ENCODE peak calls at places on chromosomes 6 and 20, in five cellular contexts. B is Panc1; J is CD4-positive, alpha-beta T cell; U is right lobe of liver; D is tibial nerve. A is an unnamed sample. For H3K9me3, the result is how much of the 10 kb centered on the place peaks cover.

GRCh38 chr20:12201289-12201991 is 283.7 kb downstream of the BTBD3 start:
- DNase-seq in B (no peak), J (no peak), U (no peak), D (no peak), A (no peak)

GRCh38 chr20:14449323-14449722 is 111.9 kb upstream of the FLRT3 start:
- DNase-seq in B (no peak), J (no peak), U (no peak), D (no peak), A (no peak)

GRCh38 chr6:27608916-27609883 is 136.3 kb upstream of the ZNF184 start:
- DNase-seq in B (peak), J (no peak), U (no peak), D (no peak), A (no peak)

GRCh38 chr20:32610897-32611218 is 25.7 kb upstream of the NOL4L start:
- DNase-seq in B (no peak), J (no peak), U (no peak), D (no peak), A (no peak)

GRCh38 chr6:90237350-90237990 is 59.2 kb downstream of the BACH2 start:
- DNase-seq in B (no peak), J (no peak), U (no peak), D (no peak), A (no peak)

GRCh38 chr6:13689511-13690256 is 22.0 kb downstream of the RANBP9 start:
- DNase-seq in B (no peak), J (no peak), U (no peak), D (no peak), A (no peak)

GRCh38 chr6:84220809-84221409 is 6.5 kb downstream of the CEP162 start:
- DNase-seq in B (no peak), J (no peak), U (no peak), D (no peak), A (no peak)

GRCh38 chr6:34324738-34325444 is 67.6 kb downstream of the NUDT3 start:
- DNase-seq in B (no peak), J (no peak), U (no peak), D (no peak), A (no peak)

GRCh38 chr20:31894980-31895675 is 24.7 kb downstream of the TTLL9 start:
- DNase-seq in B (peak), J (no peak), U (no peak), D (peak), A (no peak)

GRCh38 chr20:31617432-31618104 is 12.5 kb downstream of the ID1 start:
- DNase-seq in B (no peak), J (no peak), U (no peak), D (no peak), A (no peak)

DNA sequence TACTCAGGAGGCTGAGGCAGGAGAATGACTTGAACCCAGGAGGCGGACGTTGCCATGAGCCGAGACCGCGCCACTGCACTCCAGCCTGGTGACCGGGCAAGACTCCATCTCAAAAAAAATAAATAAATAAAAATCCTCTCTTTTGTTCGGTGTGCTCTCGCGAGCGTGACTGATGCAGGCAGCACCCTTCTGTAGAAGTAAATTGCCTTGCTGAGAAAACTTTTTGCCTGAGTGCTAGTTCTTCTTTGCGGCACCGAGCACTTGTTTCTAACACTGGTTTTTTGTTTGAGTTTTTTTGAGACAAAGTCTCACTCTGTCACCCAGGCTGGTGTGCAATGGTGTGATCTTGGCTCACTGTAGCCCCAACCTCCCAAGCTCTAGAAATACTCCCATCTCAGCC is 30.5 kb downstream of the PLN start:
- DNase-seq in B (no peak), J (no peak), U (no peak), D (no peak), A (no peak)
- H3K9me3 ChIP-seq in B (under half), J (half or more), U (under half), D (under half), A (under half)

DNA sequence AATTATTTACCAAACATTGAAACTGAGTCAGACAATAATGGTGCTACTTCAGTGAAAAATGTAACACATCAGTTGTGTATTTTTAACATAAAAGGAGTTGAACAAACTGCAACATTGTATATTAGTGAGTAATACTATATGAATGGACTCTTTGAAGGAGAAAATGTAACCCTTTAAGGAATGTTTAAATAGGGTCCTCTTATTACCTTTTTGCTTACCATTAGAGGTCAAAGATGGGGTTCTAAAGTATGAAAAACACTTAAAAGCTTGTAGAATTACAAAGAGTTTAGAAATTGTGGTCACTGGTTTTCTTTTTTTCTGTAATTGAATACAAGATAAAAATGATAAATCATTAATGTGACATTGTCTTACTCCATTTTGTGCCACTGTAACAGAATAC is 43.3 kb downstream of the SESN1 start:
- DNase-seq in B (no peak), J (no peak), U (no peak), D (no peak), A (no peak)
- H3K9me3 ChIP-seq in B (under half), J (under half), U (under half), D (under half), A (under half)

DNA sequence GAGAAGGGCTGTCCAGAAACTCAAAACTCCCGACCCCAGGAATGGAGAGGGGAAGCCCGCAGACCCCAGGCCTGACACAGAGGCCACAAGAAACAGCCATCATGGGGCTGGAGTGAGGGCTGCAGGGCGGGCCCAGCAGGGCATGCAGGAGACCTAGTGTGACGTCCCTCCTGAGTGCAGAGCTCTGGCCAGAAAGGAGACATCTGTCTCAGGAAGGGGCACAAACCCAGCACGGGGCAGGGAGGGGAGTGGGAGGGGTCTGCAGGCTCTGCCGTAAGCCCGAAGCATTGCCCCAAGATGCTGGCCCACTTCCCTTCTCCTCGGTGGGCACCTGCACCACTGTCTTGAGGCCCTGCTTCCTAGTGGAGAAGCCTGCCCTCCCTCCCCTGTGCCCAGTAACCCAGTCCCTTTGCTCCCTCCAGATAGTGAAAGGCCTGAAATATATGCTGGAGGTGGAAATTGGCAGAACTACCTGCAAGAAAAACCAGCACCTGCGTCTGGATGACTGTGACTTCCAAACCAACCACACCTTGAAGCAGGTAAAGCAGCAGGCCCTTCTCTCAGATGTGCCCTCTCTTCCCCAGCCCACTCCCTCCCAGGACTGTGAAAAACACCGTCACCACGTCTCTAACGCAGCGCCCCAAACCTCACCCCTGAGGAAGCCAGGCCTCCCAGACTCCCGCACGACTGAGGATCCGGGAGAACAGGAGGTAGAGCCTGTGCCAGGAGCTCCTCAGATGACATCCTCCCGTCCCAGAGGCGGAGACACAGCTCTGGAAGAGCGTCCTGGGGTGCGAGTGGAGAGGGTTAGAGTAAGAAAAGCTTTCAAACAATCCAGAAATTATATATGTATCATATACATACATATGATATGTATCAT is 9.7 kb downstream of the CST7 start:
- DNase-seq in B (no peak), J (peak), U (peak), D (no peak), A (no peak)
- H3K9me3 ChIP-seq in B (under half), J (under half), U (under half), D (under half), A (under half)

GRCh38 chr6:126359936-126360537 is 20.1 kb downstream of the CENPW start:
- DNase-seq in B (no peak), J (no peak), U (no peak), D (no peak), A (no peak)
- H3K9me3 ChIP-seq in B (under half), J (under half), U (under half), D (under half), A (under half)

DNA sequence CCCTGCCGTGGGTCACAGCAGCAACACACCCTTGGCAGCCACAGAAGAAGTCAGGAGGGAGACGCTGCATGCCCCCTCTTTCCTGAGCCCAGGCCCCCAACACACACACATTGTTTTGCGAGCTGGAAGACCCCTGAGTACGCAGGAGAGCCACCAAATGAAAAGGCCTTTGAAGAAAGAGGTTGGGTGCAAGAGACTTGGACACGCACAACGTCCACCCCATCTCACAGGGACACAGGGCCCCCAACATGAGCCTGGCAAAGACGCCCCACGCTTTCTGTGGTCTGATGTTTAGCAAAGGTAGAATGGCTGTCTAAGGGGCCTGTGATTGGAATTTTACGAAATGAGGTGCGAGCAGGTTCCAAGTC is 185.0 kb downstream of the TTLL2 start:
- DNase-seq in B (no peak), J (no peak), U (no peak), D (no peak), A (no peak)
- H3K9me3 ChIP-seq in B (under half), J (under half), U (under half), D (under half), A (under half)

GRCh38 chr6:105302617-105303128 is 100.2 kb downstream of the PREP start:
- DNase-seq in B (no peak), J (no peak), U (no peak), D (no peak), A (no peak)
- H3K9me3 ChIP-seq in B (under half), J (under half), U (under half), D (under half), A (under half)

GRCh38 chr6:62652692-62653328 is 366.8 kb upstream of the KHDRBS2 start:
- DNase-seq in B (no peak), J (no peak), U (no peak), D (no peak), A (no peak)
- H3K9me3 ChIP-seq in B (half or more), J (under half), U (under half), D (under half), A (under half)

A was measured in T-helper 17 cell.